ENCODE peak calls at places on chromosomes 7 and 10, in five cellular contexts. Z is psoas muscle, U is H9, V is BE2C, E is SJSA1. H is an unnamed sample. For H3K4me1, the result is how much of the 10 kb centered on the place peaks cover.

GRCh38 chr7:3533040-3533439 is 232.0 kb downstream of the SDK1 start:
- DNase-seq in Z (no peak), U (no peak), V (no peak), E (no peak), H (no peak)

GRCh38 chr10:33657154-33657900 is 322.9 kb upstream of the NRP1 start:
- DNase-seq in Z (no peak), U (no peak), V (peak), E (no peak), H (no peak)

GRCh38 chr10:4982764-4983226 is 19.6 kb downstream of the AKR1C1 start:
- DNase-seq in Z (no peak), U (no peak), V (no peak), E (no peak), H (no peak)

GRCh38 chr7:91435386-91436059 is 171.3 kb downstream of the FZD1 start:
- DNase-seq in Z (no peak), U (no peak), V (no peak), E (no peak), H (no peak)

GRCh38 chr7:139647085-139647484 is 123.6 kb downstream of the CLEC2L start:
- DNase-seq in Z (no peak), U (no peak), V (no peak), E (no peak), H (no peak)

GRCh38 chr10:8055420-8056349 is 1.2 kb downstream of the GATA3 start:
- DNase-seq in Z (no peak), U (no peak), V (no peak), E (no peak), H (peak)

GRCh38 chr10:112821042-112821441 is 129.0 kb upstream of the TCF7L2 start:
- DNase-seq in Z (no peak), U (no peak), V (no peak), E (no peak), H (no peak)

GRCh38 chr10:61047788-61048560 is 104.0 kb upstream of the RHOBTB1 start:
- DNase-seq in Z (no peak), U (no peak), V (no peak), E (no peak), H (no peak)

GRCh38 chr10:129754211-129755050 is 209.6 kb downstream of the EBF3 start:
- DNase-seq in Z (no peak), U (peak), V (no peak), E (no peak), H (peak)

GRCh38 chr10:3702056-3702546 is 82.9 kb downstream of the KLF6 start:
- DNase-seq in Z (no peak), U (no peak), V (no peak), E (no peak), H (no peak)

GRCh38 chr10:34184901-34185386 is 630.2 kb downstream of the PARD3 start:
- DNase-seq in Z (no peak), U (no peak), V (no peak), E (peak), H (no peak)

DNA sequence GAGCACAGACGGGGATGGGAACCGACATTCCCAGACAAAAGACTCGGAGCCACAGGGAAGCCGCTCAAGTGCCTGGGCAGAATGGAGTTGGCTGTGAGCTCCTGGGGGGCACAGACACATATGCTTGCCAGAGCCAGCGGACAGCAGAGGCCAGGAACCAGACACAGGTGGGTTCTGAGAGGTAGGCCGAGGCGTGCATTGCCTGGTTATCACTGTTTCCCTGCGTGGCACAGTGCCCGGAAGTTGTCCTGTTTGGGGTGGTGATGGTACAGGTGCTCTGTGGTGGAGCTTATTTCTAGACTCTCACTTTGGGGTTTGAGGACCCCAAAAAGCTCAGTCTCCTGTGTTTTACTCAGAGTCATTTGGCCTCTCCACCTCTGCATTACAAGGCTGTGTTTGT is 2.5 kb downstream of the PALD1 start:
- DNase-seq in Z (no peak), U (no peak), V (no peak), E (no peak), H (no peak)
- H3K4me1 ChIP-seq in Z (under half), U (under half), V (under half), E (under half), H (under half)

GRCh38 chr7:149616898-149617297 is 119.3 kb upstream of the ZNF746 start:
- DNase-seq in Z (no peak), U (no peak), V (no peak), E (no peak), H (no peak)
- H3K4me1 ChIP-seq in Z (under half), U (under half), V (under half), E (under half), H (under half)

GRCh38 chr10:93464826-93465388 is 17.2 kb downstream of the MYOF start:
- DNase-seq in Z (no peak), U (no peak), V (no peak), E (no peak), H (no peak)
- H3K4me1 ChIP-seq in Z (under half), U (under half), V (under half), E (half or more), H (under half)

DNA sequence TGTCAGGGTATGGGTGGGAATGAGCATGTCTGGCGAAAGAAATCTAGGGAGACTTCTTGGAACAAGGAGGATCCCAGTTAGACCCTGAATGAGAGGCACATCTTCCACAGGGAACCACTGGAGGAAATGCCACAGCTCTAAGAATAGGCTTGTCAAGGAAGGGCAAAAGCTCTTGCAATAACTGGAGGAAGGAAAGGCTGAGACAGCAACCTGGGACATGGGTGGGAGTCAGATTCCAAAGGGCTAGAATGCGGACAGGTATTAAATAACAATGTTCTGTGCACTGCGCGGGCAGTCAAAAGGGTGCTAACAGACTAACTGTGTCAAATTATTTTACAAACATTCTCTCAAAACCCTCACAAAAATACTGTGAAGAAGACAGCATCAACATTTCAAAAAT is 4.5 kb downstream of the NUDCD3 start:
- DNase-seq in Z (no peak), U (no peak), V (no peak), E (no peak), H (no peak)
- H3K4me1 ChIP-seq in Z (half or more), U (under half), V (under half), E (under half), H (under half)

GRCh38 chr7:130943336-130943901 is 209.4 kb upstream of the KLF14 start:
- DNase-seq in Z (no peak), U (no peak), V (no peak), E (peak), H (no peak)
- H3K4me1 ChIP-seq in Z (under half), U (under half), V (under half), E (half or more), H (under half)

GRCh38 chr7:135811513-135811912 is 62.9 kb upstream of the FAM180A start:
- DNase-seq in Z (no peak), U (no peak), V (no peak), E (peak), H (no peak)
- H3K4me1 ChIP-seq in Z (under half), U (under half), V (under half), E (under half), H (under half)

GRCh38 chr10:50351483-50352146 is 100.3 kb upstream of the ASAH2 start:
- DNase-seq in Z (no peak), U (no peak), V (no peak), E (no peak), H (no peak)

GRCh38 chr10:50350366-50350765 is 99.0 kb upstream of the ASAH2 start:
- DNase-seq in Z (no peak), U (no peak), V (no peak), E (no peak), H (no peak)

GRCh38 chr10:50347394-50347802 is 96.1 kb upstream of the ASAH2 start:
- DNase-seq in Z (no peak), U (no peak), V (no peak), E (no peak), H (no peak)

GRCh38 chr10:50346947-50347346 is 95.6 kb upstream of the ASAH2 start:
- DNase-seq in Z (no peak), U (no peak), V (no peak), E (no peak), H (no peak)

DNA sequence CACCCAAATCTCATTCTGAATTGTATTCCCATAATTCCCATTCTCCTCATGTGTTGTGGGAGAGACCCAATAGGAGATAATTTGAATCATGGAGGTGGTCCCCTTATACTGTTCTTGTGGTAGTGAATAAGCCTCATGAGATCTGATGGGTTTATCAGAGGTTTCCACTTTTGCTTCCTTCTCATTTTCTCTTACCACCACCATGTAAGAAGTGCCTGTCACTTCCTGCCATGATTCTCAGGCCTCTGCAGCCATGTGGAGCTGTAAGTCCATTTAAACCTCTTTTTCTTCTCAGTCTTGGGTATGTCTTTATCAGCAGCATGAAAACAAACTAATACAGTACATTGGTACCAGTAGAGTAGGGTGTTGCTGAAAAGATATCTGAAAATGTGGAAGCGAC is 98.2 kb upstream of the ASAH2 start:
- DNase-seq in Z (no peak), U (no peak), V (no peak), E (no peak), H (no peak)
- H3K4me1 ChIP-seq in Z (under half), U (under half), V (under half), E (under half), H (under half)

DNA sequence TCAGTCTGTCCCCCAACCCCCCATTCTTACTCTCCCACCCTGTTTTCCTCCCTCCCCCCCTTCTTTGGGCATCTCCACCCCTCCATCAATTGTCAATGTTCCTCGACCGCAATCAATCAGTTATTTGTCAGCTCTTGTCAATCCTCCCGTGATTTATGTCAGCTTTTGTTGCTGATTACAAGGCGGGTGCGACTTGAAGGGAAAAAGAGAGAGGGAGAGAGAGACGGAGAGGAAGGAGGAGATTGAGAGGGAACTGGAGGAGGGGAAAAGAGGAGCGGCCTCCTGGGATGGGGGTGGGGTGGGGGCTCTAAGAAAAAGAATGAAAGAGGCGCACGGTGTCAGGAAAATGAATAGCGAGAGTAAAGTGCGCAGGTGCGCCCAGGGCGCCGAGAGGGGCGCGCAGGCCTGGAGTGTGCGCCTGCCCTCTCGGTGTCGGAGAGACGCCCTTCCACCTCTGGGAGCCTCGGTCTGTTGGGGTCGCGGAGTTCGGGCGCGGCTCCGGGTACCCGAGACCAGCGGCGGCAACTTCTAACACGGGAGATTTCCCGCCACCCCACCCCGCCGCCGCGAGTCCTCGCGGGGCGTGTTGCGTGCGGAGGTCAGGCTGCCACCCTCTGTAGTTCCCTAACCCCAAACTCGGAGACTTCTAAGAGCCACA is 1.1 kb upstream of the ZNF503 start:
- DNase-seq in Z (peak), U (peak), V (no peak), E (no peak), H (peak)
- H3K4me1 ChIP-seq in Z (under half), U (under half), V (under half), E (under half), H (under half)

H was measured in endodermal cell.